ENCODE peak calls at places on chromosomes 5 and 9, in ten cellular contexts. T is left ventricle myocardium inferior, X is WERI-Rb-1, L is astrocyte, C is endodermal cell, Q is HCT116, P is PC-9, Z is endothelial cell of umbilical vein, A is adrenal gland, J is SK-N-SH. N is an unnamed sample.
A peak's percentile ranks its signal among the peaks of the same experiment; 100 is the strongest.

GRCh38 chr5:83044941-83045340 is 32.3 kb downstream of the TMEM167A start:
- DNase-seq in T (no peak), X (no peak), L (no peak), C (no peak), Q (no peak), P (no peak), Z (peak; percentile 48), A (no peak), J (no peak), N (no peak)

GRCh38 chr9:6845881-6846280 is 88.1 kb downstream of the KDM4C start:
- DNase-seq in T (no peak), X (no peak), L (no peak), C (peak; percentile 79), Q (peak; percentile 7), P (no peak), Z (no peak), A (no peak), J (peak; percentile 39), N (no peak)

GRCh38 chr5:56409331-56410190 is 176.4 kb upstream of the ANKRD55 start:
- DNase-seq in T (no peak), X (peak; percentile 94), L (peak; percentile 94), C (no peak), Q (no peak), P (no peak), Z (peak; percentile 43), A (no peak), J (no peak), N (no peak)

GRCh38 chr5:180643191-180643851 is 6.1 kb downstream of the FLT4 start:
- DNase-seq in T (peak; percentile 7), X (no peak), L (no peak), C (peak; percentile 36), Q (no peak), P (no peak), Z (no peak), A (peak; percentile 6), J (peak; percentile 45), N (no peak)

GRCh38 chr9:35935755-35936509 is 22.0 kb downstream of the OR2S2 start:
- DNase-seq in T (no peak), X (no peak), L (peak; percentile 91), C (no peak), Q (no peak), P (no peak), Z (no peak), A (no peak), J (no peak), N (no peak)

GRCh38 chr9:131608469-131609115 is 63.3 kb downstream of the PRRT1B start:
- DNase-seq in T (peak; percentile 69), X (no peak), L (peak; percentile 88), C (peak; percentile 91), Q (peak; percentile 39), P (peak; percentile 85), Z (peak; percentile 85), A (peak; percentile 92), J (no peak), N (peak; percentile 64)

GRCh38 chr5:121968910-121969607 is 7.3 kb downstream of the SRFBP1 start:
- DNase-seq in T (no peak), X (no peak), L (peak; percentile 99), C (no peak), Q (peak; percentile 61), P (peak; percentile 48), Z (peak; percentile 97), A (no peak), J (no peak), N (peak; percentile 94)

GRCh38 chr9:106619211-106619610 is 243.8 kb upstream of the ZNF462 start:
- DNase-seq in T (no peak), X (no peak), L (peak; percentile 74), C (no peak), Q (no peak), P (no peak), Z (no peak), A (no peak), J (no peak), N (no peak)

GRCh38 chr5:35129276-35129675 is 81.5 kb upstream of the AGXT2 start:
- DNase-seq in T (no peak), X (no peak), L (peak; percentile 97), C (no peak), Q (no peak), P (no peak), Z (no peak), A (no peak), J (no peak), N (no peak)

GRCh38 chr5:174159327-174160247 is 114.1 kb downstream of the NSG2 start:
- DNase-seq in T (no peak), X (no peak), L (peak; percentile 73), C (peak; percentile 46), Q (peak; percentile 91), P (no peak), Z (no peak), A (no peak), J (no peak), N (no peak)

GRCh38 chr5:40694433-40694832 is 14.7 kb downstream of the PTGER4 start:
- DNase-seq in T (no peak), X (no peak), L (no peak), C (no peak), Q (no peak), P (no peak), Z (no peak), A (no peak), J (no peak), N (no peak)

GRCh38 chr9:137218754-137219271 is 3.2 kb downstream of the RNF208 start:
- DNase-seq in T (no peak), X (no peak), L (peak; percentile 18), C (peak; percentile 81), Q (no peak), P (peak; percentile 80), Z (peak; percentile 9), A (peak; percentile 83), J (no peak), N (no peak)

GRCh38 chr9:96565684-96566360 is 53.8 kb downstream of the CDC14B start:
- DNase-seq in T (no peak), X (no peak), L (peak; percentile 33), C (no peak), Q (no peak), P (no peak), Z (no peak), A (no peak), J (no peak), N (no peak)

GRCh38 chr5:138179277-138179857 is 455 bp downstream of the KIF20A start:
- DNase-seq in T (no peak), X (no peak), L (no peak), C (peak; percentile 61), Q (no peak), P (peak; percentile 15), Z (no peak), A (no peak), J (peak; percentile 11), N (no peak)

GRCh38 chr9:126459126-126459525 is 132.5 kb downstream of the MVB12B start:
- DNase-seq in T (no peak), X (no peak), L (no peak), C (peak; percentile 20), Q (no peak), P (no peak), Z (no peak), A (no peak), J (no peak), N (no peak)

GRCh38 chr5:160293901-160294561 is 18.3 kb downstream of the CCNJL start:
- DNase-seq in T (peak; percentile 22), X (no peak), L (no peak), C (peak; percentile 82), Q (no peak), P (no peak), Z (no peak), A (no peak), J (no peak), N (no peak)

DNA sequence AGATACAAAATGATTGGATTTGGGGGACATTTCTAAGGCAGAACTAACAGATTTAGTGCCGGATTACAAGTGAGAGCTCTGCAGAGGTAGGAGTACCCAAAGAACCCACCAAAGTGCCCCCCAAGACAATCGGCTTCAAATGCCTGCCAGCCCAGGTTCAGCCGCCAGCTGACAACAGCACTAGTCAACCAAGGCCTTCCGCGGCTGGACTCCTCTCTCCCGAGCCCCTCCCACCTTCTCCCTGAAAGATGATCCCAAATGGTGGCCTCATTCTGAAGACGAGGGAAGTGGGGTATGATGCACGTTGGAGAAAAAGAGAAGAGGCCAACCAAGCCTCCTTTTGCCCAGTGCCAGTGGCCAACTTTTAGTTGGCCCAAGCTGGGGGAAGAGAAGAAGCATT is 210.4 kb upstream of the SLC30A5 start:
- DNase-seq in T (no peak), X (no peak), L (no peak), C (peak; percentile 53), Q (no peak), P (no peak), Z (no peak), A (no peak), J (no peak), N (no peak)
- H3K27ac ChIP-seq in T (no peak overlapping the region), X (no peak overlapping the region), L (no peak overlapping the region), C (no peak overlapping the region), Q (no peak overlapping the region), P (no peak overlapping the region), Z (no peak overlapping the region), A (no peak overlapping the region), J (no peak overlapping the region), N (no peak overlapping the region)

DNA sequence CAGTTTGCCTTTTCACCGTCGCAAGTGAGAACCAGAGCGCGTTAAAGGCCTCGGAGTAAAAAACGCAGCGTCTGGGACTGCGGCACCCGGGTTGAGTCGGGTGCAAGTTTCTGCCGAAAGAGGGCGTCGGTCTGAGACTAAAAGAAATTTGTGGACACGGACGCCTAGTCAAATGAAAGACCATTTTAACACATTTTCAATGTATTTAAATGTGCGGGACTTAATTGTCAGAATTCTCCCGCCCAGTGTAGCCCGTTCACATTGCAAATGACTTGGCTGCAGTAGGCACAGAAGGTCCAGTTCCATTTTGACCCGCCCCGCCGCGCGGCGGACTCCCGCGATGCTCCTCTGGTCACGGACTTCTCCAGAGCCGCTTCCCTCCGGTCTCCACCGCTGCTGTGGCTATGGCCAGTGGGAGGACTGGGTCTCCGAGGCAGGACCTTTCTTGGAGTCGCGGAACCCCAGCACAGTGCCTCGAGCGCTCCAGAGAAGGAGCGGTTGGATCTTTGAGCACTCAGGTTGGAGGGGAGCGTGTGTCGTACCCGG is 1.3 kb upstream of the NPR3 start:
- DNase-seq in T (peak; percentile 69), X (peak; percentile 64), L (peak; percentile 68), C (peak; percentile 91), Q (peak; percentile 53), P (peak; percentile 82), Z (peak; percentile 75), A (peak; percentile 77), J (peak; percentile 71), N (peak; percentile 74)
- H3K27me3 ChIP-seq in T (peaks cover 30% of the 10 kb centered on the region), X (peaks cover 94% of the 10 kb centered on the region), L (no peaks in the 10 kb centered on the region), C (peaks cover 80% of the 10 kb centered on the region), Q (no peaks in the 10 kb centered on the region), P (peaks cover 18% of the 10 kb centered on the region), Z (peaks cover 28% of the 10 kb centered on the region), A (peaks cover 9% of the 10 kb centered on the region), J (no peaks in the 10 kb centered on the region), N (no peaks in the 10 kb centered on the region)

GRCh38 chr5:148739023-148739422 is 84.7 kb upstream of the HTR4 start:
- DNase-seq in T (no peak), X (no peak), L (no peak), C (no peak), Q (no peak), P (no peak), Z (no peak), A (no peak), J (no peak), N (no peak)
- H3K27ac ChIP-seq in T (no peak overlapping the region), X (no peak overlapping the region), L (no peak overlapping the region), C (no peak overlapping the region), Q (no peak overlapping the region), P (no peak overlapping the region), Z (no peak overlapping the region), A (no peak overlapping the region), J (no peak overlapping the region), N (no peak overlapping the region)

DNA sequence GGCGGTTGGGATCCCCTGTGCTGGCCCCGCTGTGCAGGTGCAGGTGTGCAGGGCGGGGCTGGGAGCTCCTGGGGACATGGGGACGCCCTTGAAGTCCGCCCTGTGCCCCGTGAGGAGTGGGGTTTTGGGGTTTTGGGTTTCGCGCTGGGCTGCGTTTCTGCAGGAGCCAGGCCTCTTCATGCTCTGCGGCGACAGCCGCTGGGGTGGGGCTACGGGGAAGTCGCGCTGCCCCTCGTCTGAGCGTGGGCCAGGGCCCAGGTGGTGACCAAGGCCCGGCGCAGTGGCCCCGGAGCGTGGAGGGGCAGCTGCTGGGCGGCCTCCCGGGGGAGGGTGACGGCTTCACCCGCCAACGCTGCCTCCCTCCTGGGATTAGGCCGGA is 47.8 kb upstream of the IRX4 start:
- DNase-seq in T (no peak), X (no peak), L (no peak), C (no peak), Q (no peak), P (no peak), Z (no peak), A (no peak), J (no peak), N (no peak)
- H3K27me3 ChIP-seq in T (peaks cover 50% of the 10 kb centered on the region), X (peaks cover 89% of the 10 kb centered on the region), L (peaks cover 6% of the 10 kb centered on the region), C (peaks cover 44% of the 10 kb centered on the region), Q (no peaks in the 10 kb centered on the region), P (peaks cover 77% of the 10 kb centered on the region), Z (peaks cover 7% of the 10 kb centered on the region), A (peaks cover 33% of the 10 kb centered on the region), J (peaks cover 57% of the 10 kb centered on the region), N (peaks cover 2% of the 10 kb centered on the region)

N was measured in Panc1.